ENCODE peak calls at places on chromosomes 1 and 21, in four cellular contexts. A, Y, W and C are unnamed samples.

GRCh38 chr1:185570962-185571361 is 163.2 kb upstream of the HMCN1 start:
- DNase-seq in A (no peak), Y (no peak), W (no peak), C (peak; percentile 91)

GRCh38 chr1:234478152-234478480 is 863 bp downstream of the TARBP1 start:
- DNase-seq in A (peak; percentile 87), Y (peak; percentile 19), W (peak; percentile 80), C (no peak)

GRCh38 chr1:162168261-162168660 is 98.8 kb downstream of the NOS1AP start:
- DNase-seq in A (no peak), Y (no peak), W (no peak), C (no peak)

GRCh38 chr1:177915641-177916040 is 54.2 kb downstream of the SEC16B start:
- DNase-seq in A (no peak), Y (no peak), W (no peak), C (no peak)

GRCh38 chr1:209583408-209583807 is at the start of gene CAMK1G:
- DNase-seq in A (no peak), Y (no peak), W (no peak), C (no peak)

GRCh38 chr1:89310505-89310904 is 37.8 kb upstream of the GBP5 start:
- DNase-seq in A (peak; percentile 77), Y (no peak), W (no peak), C (peak; percentile 42)

GRCh38 chr1:23431431-23431830 is 6.9 kb upstream of the TCEA3 start:
- DNase-seq in A (no peak), Y (no peak), W (no peak), C (no peak)

GRCh38 chr21:26946744-26947446 is 20.0 kb downstream of the ADAMTS5 start:
- DNase-seq in A (no peak), Y (no peak), W (no peak), C (no peak)

GRCh38 chr1:239233626-239234025 is 152.7 kb upstream of the CHRM3 start:
- DNase-seq in A (no peak), Y (no peak), W (no peak), C (no peak)

GRCh38 chr1:154403300-154403943 is 1.7 kb upstream of the IL6R start:
- DNase-seq in A (peak; percentile 64), Y (no peak), W (peak; percentile 27), C (no peak)

GRCh38 chr21:45551816-45552695 is 9.8 kb upstream of the SLC19A1 start:
- DNase-seq in A (no peak), Y (no peak), W (no peak), C (no peak)

GRCh38 chr1:115051850-115052249 is 22.2 kb downstream of the TSHB start:
- DNase-seq in A (no peak), Y (no peak), W (no peak), C (no peak)

GRCh38 chr1:55955237-55955636 is 624.1 kb downstream of the PLPP3 start:
- DNase-seq in A (no peak), Y (peak; percentile 49), W (no peak), C (no peak)

GRCh38 chr1:115555446-115555845 is 86.3 kb upstream of the VANGL1 start:
- DNase-seq in A (no peak), Y (no peak), W (no peak), C (no peak)

GRCh38 chr1:41416552-41417334 is 55.5 kb downstream of the FOXO6 start:
- DNase-seq in A (peak; percentile 50), Y (peak; percentile 64), W (peak; percentile 64), C (no peak)

GRCh38 chr21:37429356-37429755 is 62.8 kb downstream of the DYRK1A start:
- DNase-seq in A (no peak), Y (no peak), W (no peak), C (no peak)

GRCh38 chr1:233614743-233615521 is 1.0 kb downstream of the KCNK1 start:
- DNase-seq in A (no peak), Y (no peak), W (no peak), C (no peak)

GRCh38 chr1:242556276-242556675 is 31.8 kb upstream of the PLD5 start:
- DNase-seq in A (no peak), Y (peak; percentile 37), W (no peak), C (no peak)

GRCh38 chr1:93607814-93608187 is 73.8 kb downstream of the BCAR3 start:
- DNase-seq in A (peak; percentile 49), Y (no peak), W (peak; percentile 84), C (no peak)

GRCh38 chr1:110348771-110349170 is 9.6 kb downstream of the RBM15 start:
- DNase-seq in A (no peak), Y (no peak), W (no peak), C (no peak)

GRCh38 chr1:167484726-167485125 is 33.6 kb downstream of the CD247 start:
- DNase-seq in A (no peak), Y (no peak), W (no peak), C (no peak)